ENCODE peak calls at places on chromosomes 5 and 9, in nine cellular contexts. D is activated CD8-positive, alpha-beta memory T cell treated with anti-CD3 and anti-CD28 coated beads for 24 hours; V is ascending aorta; F is SJSA1; N is EL; B is AG09309; L is astrocyte of the hippocampus; C is stimulated activated CD4-positive, alpha-beta T cell treated with anti-CD3 and anti-CD28 coated beads, Interleukin-12 subunit alpha, Interleukin-12 subunit beta, amount 100 ng/mL, for 4 hours; X is NCI-H1436 treated with DMSO at 0.1 percent for 48 hours. R is an unnamed sample.

GRCh38 chr9:16985559-16986348 is 115.3 kb upstream of the BNC2 start:
- DNase-seq in X (no peak), C (no peak), F (peak), L (peak), D (no peak), V (peak), N (peak), B (peak), R (no peak)

GRCh38 chr5:103433216-103433615 is 129.4 kb downstream of the NUDT12 start:
- DNase-seq in D (no peak), C (no peak), B (no peak), V (no peak), L (no peak), F (no peak), N (peak), X (no peak), R (no peak)

GRCh38 chr9:69621735-69622460 is 50.3 kb downstream of the APBA1 start:
- DNase-seq in V (no peak), C (no peak), L (no peak), D (no peak), X (no peak), F (no peak), N (no peak), B (no peak), R (no peak)

GRCh38 chr9:120875643-120875953 is 1.4 kb downstream of the PHF19 start:
- DNase-seq in L (no peak), N (no peak), X (no peak), V (no peak), B (no peak), C (no peak), F (no peak), D (no peak), R (no peak)

GRCh38 chr5:53480474-53481353 is at the start of gene FST:
- DNase-seq in B (no peak), N (peak), D (peak), V (peak), L (peak), F (peak), C (no peak), X (no peak), R (no peak)

GRCh38 chr5:53997736-53998627 is 312.4 kb downstream of the ARL15 start:
- DNase-seq in F (no peak), N (no peak), X (no peak), C (no peak), D (no peak), B (no peak), V (no peak), L (peak), R (no peak)

GRCh38 chr9:105063665-105064247 is 135.8 kb upstream of the ABCA1 start:
- DNase-seq in B (peak), X (no peak), D (no peak), V (no peak), L (peak), F (peak), N (peak), C (no peak), R (no peak)

GRCh38 chr5:61301820-61302563 is 30.1 kb upstream of the ZSWIM6 start:
- DNase-seq in X (no peak), D (no peak), L (peak), N (peak), B (peak), F (peak), C (no peak), V (peak), R (peak)

GRCh38 chr9:120299785-120300184 is 280.2 kb downstream of the CDK5RAP2 start:
- DNase-seq in C (no peak), V (no peak), D (no peak), N (no peak), B (no peak), L (no peak), F (no peak), X (no peak), R (no peak)

GRCh38 chr5:61659221-61659696 is 327.2 kb downstream of the ZSWIM6 start:
- DNase-seq in V (no peak), X (no peak), C (no peak), N (no peak), B (no peak), L (no peak), D (no peak), F (no peak), R (no peak)

GRCh38 chr5:90809695-90810094 is 251.1 kb downstream of the ADGRV1 start:
- DNase-seq in L (peak), D (no peak), B (no peak), C (no peak), X (no peak), F (no peak), N (no peak), V (no peak), R (no peak)

GRCh38 chr5:14063691-14064090 is 79.5 kb upstream of the TRIO start:
- DNase-seq in D (no peak), X (no peak), V (no peak), F (no peak), N (peak), C (no peak), B (no peak), L (peak), R (no peak)

GRCh38 chr5:139394123-139394653 is 716 bp downstream of the PROB1 start:
- DNase-seq in F (no peak), C (no peak), N (peak), B (no peak), D (peak), L (peak), V (peak), X (no peak), R (no peak)

GRCh38 chr9:137250329-137251193 is 525 bp upstream of the STPG3 start:
- DNase-seq in V (no peak), B (no peak), C (no peak), L (no peak), F (no peak), X (no peak), D (no peak), N (no peak), R (no peak)

GRCh38 chr5:36369092-36369737 is 67.5 kb upstream of the RANBP3L start:
- DNase-seq in L (peak), C (no peak), D (no peak), F (no peak), X (no peak), N (peak), V (no peak), B (no peak), R (no peak)

GRCh38 chr5:61139094-61139873 is 23.0 kb downstream of the SMIM15 start:
- DNase-seq in C (no peak), L (no peak), B (no peak), F (no peak), V (no peak), N (no peak), D (no peak), X (no peak), R (no peak)

GRCh38 chr5:177515580-177515979 is 1.2 kb downstream of the DDX41 start:
- DNase-seq in X (no peak), D (no peak), L (no peak), C (no peak), B (no peak), V (no peak), N (no peak), F (no peak), R (no peak)

GRCh38 chr5:74953601-74953960 is 87.4 kb upstream of the FAM169A start:
- DNase-seq in D (no peak), B (no peak), X (no peak), F (no peak), N (no peak), L (no peak), V (no peak), C (no peak), R (no peak)

GRCh38 chr9:113525831-113526230 is 62.3 kb downstream of the RGS3 start:
- DNase-seq in B (no peak), C (no peak), D (no peak), V (no peak), F (no peak), X (no peak), N (no peak), L (no peak), R (no peak)

GRCh38 chr9:75360258-75360657 is 271.9 kb downstream of the OSTF1 start:
- DNase-seq in X (no peak), N (no peak), F (no peak), L (no peak), B (no peak), V (no peak), D (no peak), C (no peak), R (no peak)

GRCh38 chr9:93086445-93087224 is 9.4 kb upstream of the CARD19 start:
- DNase-seq in D (peak), N (no peak), X (no peak), F (no peak), B (no peak), V (peak), C (no peak), L (no peak), R (no peak)

GRCh38 chr5:56123531-56124243 is 109.4 kb downstream of the ANKRD55 start:
- DNase-seq in C (no peak), N (peak), V (peak), F (peak), B (peak), X (no peak), L (peak), D (no peak), R (peak)

GRCh38 chr9:23557691-23558090 is 268.3 kb downstream of the ELAVL2 start:
- DNase-seq in B (no peak), V (no peak), D (no peak), N (no peak), X (no peak), F (no peak), L (peak), C (no peak), R (no peak)

GRCh38 chr9:4798281-4798680 is 5.5 kb downstream of the RCL1 start:
- DNase-seq in V (no peak), B (no peak), F (no peak), D (no peak), C (no peak), L (no peak), N (no peak), X (no peak), R (no peak)

GRCh38 chr9:86921141-86921868 is 26.0 kb downstream of the GAS1 start:
- DNase-seq in C (no peak), B (no peak), F (no peak), V (no peak), X (no peak), L (no peak), N (no peak), D (no peak), R (no peak)

GRCh38 chr9:23011669-23012068 is 565.0 kb downstream of the DMRTA1 start:
- DNase-seq in X (no peak), N (peak), V (no peak), L (no peak), F (no peak), D (no peak), B (no peak), C (no peak), R (no peak)

GRCh38 chr9:104025109-104025508 is 69.0 kb upstream of the SMC2 start:
- DNase-seq in N (no peak), B (no peak), F (no peak), V (no peak), C (no peak), X (no peak), L (no peak), D (no peak), R (no peak)

GRCh38 chr5:148970228-148970627 is 92.6 kb downstream of the SH3TC2 start:
- DNase-seq in D (no peak), F (peak), V (peak), N (no peak), B (no peak), C (no peak), X (peak), L (peak), R (no peak)